ENCODE peak calls at places on chromosomes 7 and 10, in eight cellular contexts. M is sigmoid colon, I is A549, F is GM12878, B is HCT116, A is gastrocnemius medialis, L is esophagus squamous epithelium, U is IMR-90. E is an unnamed sample. For H3K4me1, the result is how much of the 10 kb centered on the place peaks cover.

GRCh38 chr10:100966887-100967286 is 2.4 kb upstream of the SEMA4G start:
- DNase-seq in F (no peak), I (no peak), L (no peak), M (no peak), A (no peak), U (no peak), B (no peak), E (no peak)

GRCh38 chr10:36141786-36142560 is 499.9 kb upstream of the FZD8 start:
- DNase-seq in I (no peak), F (no peak), U (no peak), B (no peak), A (no peak), M (no peak), L (no peak), E (no peak)

GRCh38 chr10:122688293-122688989 is 11.2 kb downstream of the C10orf120 start:
- DNase-seq in B (no peak), M (no peak), U (no peak), F (no peak), L (no peak), A (no peak), I (no peak), E (no peak)

GRCh38 chr7:99504281-99504602 is 220 bp upstream of the ZKSCAN5 start:
- DNase-seq in U (no peak), B (peak), I (peak), F (no peak), M (no peak), A (no peak), L (no peak), E (no peak)

GRCh38 chr7:138030679-138031351 is 28.9 kb upstream of the CREB3L2 start:
- DNase-seq in L (no peak), U (no peak), B (no peak), F (no peak), A (no peak), I (no peak), M (no peak), E (no peak)

GRCh38 chr7:75621124-75621523 is 117.6 kb downstream of the HIP1 start:
- DNase-seq in I (no peak), B (no peak), U (no peak), F (peak), A (no peak), L (no peak), M (no peak), E (no peak)

GRCh38 chr10:87706731-87707130 is 47.1 kb downstream of the PAPSS2 start:
- DNase-seq in I (no peak), B (no peak), F (no peak), M (no peak), A (no peak), L (no peak), U (peak), E (no peak)

GRCh38 chr7:129657363-129657762 is 45.8 kb downstream of the NRF1 start:
- DNase-seq in U (no peak), M (no peak), F (no peak), A (no peak), B (no peak), L (no peak), I (no peak), E (no peak)

GRCh38 chr7:64045301-64046040 is at the start of gene ZNF727:
- DNase-seq in U (no peak), I (no peak), F (no peak), B (no peak), M (peak), L (no peak), A (peak), E (no peak)

GRCh38 chr10:131426530-131426898 is 115.0 kb upstream of the TCERG1L start:
- DNase-seq in M (no peak), L (no peak), A (no peak), U (no peak), B (no peak), F (no peak), I (no peak), E (no peak)

GRCh38 chr7:69457912-69458491 is 140.3 kb upstream of the AUTS2 start:
- DNase-seq in M (no peak), U (no peak), F (no peak), A (no peak), B (no peak), L (no peak), I (no peak), E (no peak)

DNA sequence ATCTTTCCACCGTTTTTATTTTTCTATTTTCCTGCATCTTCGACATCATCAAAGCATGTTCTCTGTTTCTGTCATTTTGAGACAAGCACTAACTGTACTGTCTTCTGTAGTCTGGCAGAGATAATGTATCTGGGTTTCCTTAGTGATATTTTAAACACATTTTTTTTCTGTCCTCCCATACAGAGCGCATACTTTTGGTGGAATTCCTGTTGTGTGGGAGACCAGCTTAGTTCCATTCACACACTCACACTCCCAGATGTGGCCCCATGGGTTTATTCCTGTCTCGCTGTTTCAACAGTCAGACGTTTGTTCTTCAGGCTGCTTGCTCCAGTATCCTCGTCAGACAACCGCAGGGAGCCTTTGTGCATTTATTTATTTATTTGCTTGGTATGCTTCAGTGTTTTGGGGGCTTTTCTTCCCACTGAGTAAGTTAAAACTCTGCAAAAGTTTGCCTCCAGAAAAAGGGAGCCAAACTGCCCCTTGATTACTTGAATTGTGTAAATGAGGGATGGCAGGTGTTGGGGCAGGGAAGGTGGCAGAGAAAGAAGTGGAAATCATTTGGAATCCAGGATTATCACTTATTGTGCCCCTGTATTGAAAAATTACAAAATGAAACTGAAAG is 456.8 kb upstream of the KLF6 start:
- DNase-seq in U (peak), I (no peak), L (no peak), F (no peak), M (no peak), A (no peak), B (no peak), E (no peak)
- H3K4me3 ChIP-seq in U (peak), I (no peak), L (peak), F (no peak), M (no peak), A (peak), B (peak), E (peak)

DNA sequence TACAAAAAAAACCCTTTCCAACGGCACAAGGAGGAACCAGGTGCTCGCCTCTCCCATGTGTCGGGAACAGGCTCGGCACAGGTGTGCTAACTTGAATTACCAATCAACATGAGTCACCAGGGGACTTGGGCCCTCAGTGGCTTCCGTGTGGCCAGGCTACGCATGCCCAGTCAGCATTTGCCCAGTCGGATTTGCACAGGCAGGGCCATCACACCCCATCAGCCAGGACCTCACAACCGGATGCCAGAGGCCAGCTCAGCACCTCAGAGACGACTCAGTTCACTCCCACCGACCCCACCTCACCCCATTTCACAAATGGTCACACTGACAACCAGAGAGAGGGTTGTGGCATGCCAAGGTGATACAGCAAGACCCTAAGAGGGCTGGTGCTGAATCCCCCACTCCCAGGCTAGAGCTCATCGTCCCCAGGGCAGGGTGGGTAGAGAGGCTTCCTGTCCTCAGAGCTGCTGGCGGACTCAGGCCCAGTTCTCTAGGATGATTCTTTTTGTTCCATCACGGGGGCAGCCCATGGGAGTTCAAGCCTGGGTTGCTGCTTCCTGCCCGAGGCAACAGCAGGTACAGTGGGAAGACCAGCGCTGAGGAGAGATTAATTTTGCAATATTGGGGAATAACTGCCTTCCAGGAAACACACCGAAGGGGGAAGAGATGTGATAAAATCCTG is 13.6 kb downstream of the ANXA11 start:
- DNase-seq in I (no peak), B (no peak), L (no peak), M (no peak), U (no peak), A (peak), F (no peak), E (peak)
- H3K4me1 ChIP-seq in I (under half), B (half or more), L (half or more), M (under half), U (under half), A (half or more), F (under half), E (half or more)

GRCh38 chr10:125052146-125052545 is 108.2 kb downstream of the CTBP2 start:
- DNase-seq in B (no peak), I (no peak), A (no peak), F (no peak), L (no peak), M (no peak), U (no peak), E (no peak)
- TF ChIP-seq POLR2A in B (no peak), I (no peak), A (no peak), F (no peak), L (no peak), M (no peak), U (no peak), E (no peak)

GRCh38 chr7:106447318-106447847 is 162.6 kb upstream of the NAMPT start:
- DNase-seq in B (no peak), F (no peak), M (no peak), I (no peak), A (no peak), U (no peak), L (no peak), E (no peak)

GRCh38 chr7:106443156-106443555 is 158.4 kb upstream of the NAMPT start:
- DNase-seq in B (no peak), U (no peak), A (no peak), M (no peak), F (no peak), L (no peak), I (no peak), E (no peak)

GRCh38 chr7:106442476-106442875 is 157.7 kb upstream of the NAMPT start:
- DNase-seq in B (no peak), U (no peak), L (no peak), I (no peak), M (no peak), F (no peak), A (no peak), E (no peak)

GRCh38 chr7:106448346-106448991 is 163.7 kb upstream of the NAMPT start:
- DNase-seq in U (no peak), B (no peak), L (no peak), F (no peak), M (no peak), A (no peak), I (no peak), E (no peak)

GRCh38 chr7:106444068-106444655 is 159.4 kb upstream of the NAMPT start:
- DNase-seq in F (no peak), I (no peak), L (no peak), A (no peak), M (no peak), U (no peak), B (no peak), E (no peak)
- H3K4me3 ChIP-seq in F (no peak), I (no peak), L (no peak), A (no peak), M (no peak), U (no peak), B (no peak), E (no peak)

GRCh38 chr10:79195091-79195923 is 126.5 kb downstream of the ZMIZ1 start:
- DNase-seq in L (peak), M (peak), F (no peak), U (peak), A (peak), B (peak), I (peak), E (peak)

GRCh38 chr10:79190740-79191261 is 122.0 kb downstream of the ZMIZ1 start:
- DNase-seq in B (no peak), L (no peak), U (no peak), M (no peak), I (no peak), A (no peak), F (no peak), E (no peak)

GRCh38 chr10:79191951-79192676 is 123.3 kb downstream of the ZMIZ1 start:
- DNase-seq in F (no peak), I (no peak), U (no peak), B (no peak), L (no peak), M (no peak), A (no peak), E (no peak)

GRCh38 chr10:79193694-79194382 is 125.1 kb downstream of the ZMIZ1 start:
- DNase-seq in B (no peak), L (no peak), I (no peak), A (no peak), F (no peak), U (no peak), M (no peak), E (no peak)

DNA sequence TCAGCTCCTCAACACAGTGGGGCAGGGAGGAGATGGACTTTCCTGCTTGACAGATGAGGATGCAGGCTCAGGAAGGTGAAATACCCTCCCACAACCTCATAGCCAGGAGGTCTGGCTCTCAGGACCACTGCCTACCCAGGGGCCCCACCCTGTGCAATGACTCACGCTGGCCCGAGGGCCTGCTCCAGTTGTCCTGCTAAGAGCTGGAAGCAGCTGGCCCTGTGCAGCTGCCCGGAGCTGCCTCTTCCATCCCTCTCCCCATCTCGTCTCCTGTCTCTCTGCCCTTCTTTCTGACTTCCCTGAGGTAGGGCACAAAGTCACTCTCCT is 123.9 kb downstream of the ZMIZ1 start:
- DNase-seq in L (no peak), I (no peak), U (peak), B (no peak), F (no peak), M (no peak), A (no peak), E (no peak)
- H3K4me1 ChIP-seq in L (half or more), I (half or more), U (under half), B (half or more), F (under half), M (half or more), A (under half), E (under half)

GRCh38 chr10:97713828-97714400 is 384 bp downstream of the MARVELD1 start:
- DNase-seq in M (peak), A (peak), B (no peak), I (peak), U (peak), F (no peak), L (peak), E (peak)

GRCh38 chr10:97711640-97712267 is 1.8 kb upstream of the MARVELD1 start:
- DNase-seq in U (no peak), F (no peak), I (no peak), B (no peak), A (no peak), L (no peak), M (no peak), E (no peak)

GRCh38 chr10:97714401-97715258 is 1.1 kb downstream of the MARVELD1 start:
- DNase-seq in F (no peak), B (no peak), L (no peak), I (peak), U (peak), M (peak), A (no peak), E (peak)

GRCh38 chr10:97715259-97715874 is 1.8 kb downstream of the MARVELD1 start:
- DNase-seq in M (no peak), B (no peak), U (no peak), L (no peak), F (no peak), A (no peak), I (no peak), E (no peak)

GRCh38 chr10:97713351-97713827 is at the start of gene MARVELD1:
- DNase-seq in B (no peak), A (peak), I (peak), M (peak), U (peak), F (no peak), L (no peak), E (no peak)
- TF ChIP-seq POLR2A in B (peak), A (peak), I (peak), M (peak), U (peak), F (no peak), L (peak), E (no peak)

DNA sequence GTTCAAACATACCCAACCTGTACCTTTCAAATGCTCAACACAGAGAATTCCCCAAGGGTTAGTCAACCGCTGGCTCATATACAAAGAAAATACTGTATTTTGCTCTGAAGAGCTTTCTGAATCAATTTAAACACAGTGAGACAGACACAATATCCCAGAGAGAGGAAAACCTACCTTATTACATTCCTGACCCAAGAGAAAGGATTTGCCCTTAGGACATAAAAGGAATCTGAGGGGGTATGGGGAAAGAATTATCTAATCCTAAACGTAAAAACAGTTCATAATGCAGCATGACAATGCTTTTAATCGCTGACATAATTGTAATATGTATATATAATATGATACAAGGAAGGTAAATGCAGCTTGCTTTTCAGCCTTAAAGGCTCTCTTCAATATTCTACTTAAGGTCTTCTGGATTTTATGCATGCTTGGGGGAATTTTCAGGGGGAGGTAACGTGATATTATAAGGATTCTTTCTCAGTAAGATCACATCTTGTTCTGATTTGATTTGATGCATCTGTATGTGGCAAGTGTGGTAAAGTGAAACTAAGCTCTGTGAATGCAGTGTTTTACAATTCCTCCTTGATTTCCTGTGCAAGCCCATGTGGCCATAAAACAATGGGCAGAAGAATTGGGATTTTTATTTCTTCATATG is 240.5 kb downstream of the GLI3 start:
- DNase-seq in A (no peak), U (peak), B (no peak), M (no peak), F (no peak), L (no peak), I (no peak), E (no peak)
- H3K4me3 ChIP-seq in A (no peak), U (no peak), B (no peak), M (no peak), F (no peak), L (no peak), I (no peak), E (no peak)

E was measured in stomach.